ENCODE peak calls at places on chromosomes 6 and 20, in seven cellular contexts. C, Y, F, U, J, K and R are unnamed samples.

GRCh38 chr6:118678866-118679265 is 27.5 kb upstream of the CEP85L start:
- DNase-seq in Y (peak; percentile 37), C (no peak), J (no peak), K (no peak), U (no peak), F (no peak), R (no peak)

GRCh38 chr6:54516331-54516730 is 208.1 kb downstream of the TINAG start:
- DNase-seq in U (no peak), J (no peak), F (no peak), Y (no peak), K (no peak), C (no peak), R (no peak)

GRCh38 chr20:63508072-63508768 is 9.3 kb upstream of the EEF1A2 start:
- DNase-seq in K (no peak), Y (no peak), U (no peak), F (no peak), C (no peak), J (no peak), R (no peak)

GRCh38 chr6:85677243-85677956 is 34.7 kb upstream of the SYNCRIP start:
- DNase-seq in C (peak; percentile 25), Y (no peak), J (peak; percentile 15), U (no peak), F (no peak), K (no peak), R (no peak)

GRCh38 chr6:170292111-170292777 is 1.4 kb upstream of the DLL1 start:
- DNase-seq in U (no peak), K (no peak), F (no peak), C (peak; percentile 67), J (no peak), Y (no peak), R (no peak)

GRCh38 chr6:8785223-8785622 is 349.9 kb upstream of the SLC35B3 start:
- DNase-seq in J (no peak), C (no peak), K (no peak), Y (no peak), F (no peak), U (no peak), R (no peak)

GRCh38 chr6:16305246-16305725 is 66.9 kb downstream of the GMPR start:
- DNase-seq in Y (no peak), C (no peak), K (no peak), F (no peak), J (no peak), U (no peak), R (no peak)

GRCh38 chr20:61940491-61940890 is 125.2 kb downstream of the TAF4 start:
- DNase-seq in K (no peak), C (no peak), F (no peak), J (no peak), U (no peak), Y (no peak), R (no peak)

GRCh38 chr6:89501239-89501638 is 68.3 kb downstream of the ANKRD6 start:
- DNase-seq in Y (peak; percentile 7), F (no peak), K (no peak), J (no peak), U (no peak), C (no peak), R (no peak)

GRCh38 chr6:165580139-165580538 is 82.9 kb downstream of the PDE10A start:
- DNase-seq in K (no peak), J (no peak), U (no peak), Y (peak; percentile 21), F (no peak), C (no peak), R (no peak)

GRCh38 chr6:41942045-41942851 is 640 bp upstream of the CCND3 start:
- DNase-seq in F (no peak), J (no peak), K (no peak), C (peak; percentile 85), Y (peak; percentile 95), U (no peak), R (no peak)

GRCh38 chr6:57089687-57090457 is at the start of gene ZNF451:
- DNase-seq in J (peak; percentile 96), Y (peak; percentile 98), F (peak; percentile 98), U (peak; percentile 95), K (peak; percentile 92), C (peak; percentile 99), R (peak; percentile 95)

GRCh38 chr6:46437671-46438221 is 53.5 kb downstream of the RCAN2 start:
- DNase-seq in Y (peak; percentile 22), J (peak; percentile 36), F (no peak), U (no peak), K (no peak), C (no peak), R (no peak)

GRCh38 chr6:149284904-149285303 is 32.6 kb upstream of the TAB2 start:
- DNase-seq in K (no peak), C (no peak), J (no peak), Y (no peak), U (no peak), F (no peak), R (no peak)

GRCh38 chr6:45479834-45480696 is 102.3 kb upstream of the SUPT3H start:
- DNase-seq in C (no peak), K (no peak), Y (peak; percentile 97), F (no peak), J (peak; percentile 61), U (no peak), R (no peak)

GRCh38 chr6:19866199-19866872 is 29.2 kb downstream of the ID4 start:
- DNase-seq in U (no peak), Y (no peak), C (no peak), J (no peak), K (no peak), F (no peak), R (no peak)

GRCh38 chr6:39824030-39824926 is 32.1 kb downstream of the DAAM2 start:
- DNase-seq in C (peak; percentile 8), J (no peak), Y (no peak), F (no peak), U (no peak), K (no peak), R (no peak)

GRCh38 chr20:48797275-48797825 is 30.4 kb downstream of the PREX1 start:
- DNase-seq in K (peak; percentile 60), J (no peak), C (no peak), U (no peak), F (no peak), Y (no peak), R (peak; percentile 57)

GRCh38 chr6:101640131-101640530 is 246.6 kb downstream of the GRIK2 start:
- DNase-seq in C (no peak), Y (peak; percentile 7), U (no peak), F (no peak), J (no peak), K (no peak), R (no peak)

GRCh38 chr6:35742842-35743241 is 6.0 kb downstream of the ARMC12 start:
- DNase-seq in F (no peak), Y (no peak), U (no peak), J (no peak), K (no peak), C (no peak), R (no peak)